ENCODE peak calls at places on chromosome 13, in four cellular contexts. M is IMR-90, R is H9, F is neuronal stem cell. T is an unnamed sample.
A peak's percentile ranks its signal among the peaks of the same experiment; 100 is the strongest.

GRCh38 chr13:28753208-28753892 is 34.6 kb upstream of the SLC46A3 start:
- DNase-seq in M (peak; percentile 91), R (peak; percentile 79), F (no peak), T (peak; percentile 92)

GRCh38 chr13:35838356-35838755 is 292.8 kb downstream of the DCLK1 start:
- DNase-seq in M (peak; percentile 85), R (no peak), F (no peak), T (peak; percentile 6)

GRCh38 chr13:98083507-98083906 is 59.4 kb upstream of the FARP1 start:
- DNase-seq in M (peak; percentile 98), R (no peak), F (no peak), T (peak; percentile 86)

GRCh38 chr13:27654059-27654458 is 32.4 kb downstream of the POLR1D start:
- DNase-seq in M (no peak), R (no peak), F (no peak), T (no peak)

GRCh38 chr13:44125943-44126469 is 246.3 kb downstream of the LACC1 start:
- DNase-seq in M (peak; percentile 93), R (no peak), F (no peak), T (no peak)

GRCh38 chr13:95552539-95553270 is at the start of gene CLDN10:
- DNase-seq in M (no peak), R (peak; percentile 92), F (peak; percentile 77), T (no peak)

GRCh38 chr13:73939603-73940002 is 194.6 kb downstream of the KLF12 start:
- DNase-seq in M (no peak), R (no peak), F (no peak), T (no peak)

GRCh38 chr13:113641426-113641825 is 16.6 kb downstream of the ATP4B start:
- DNase-seq in M (no peak), R (no peak), F (no peak), T (no peak)

GRCh38 chr13:97259787-97260641 is 37.9 kb downstream of the MBNL2 start:
- DNase-seq in M (peak; percentile 84), R (no peak), F (no peak), T (peak; percentile 93)

GRCh38 chr13:40605573-40605972 is 60.9 kb downstream of the FOXO1 start:
- DNase-seq in M (no peak), R (no peak), F (no peak), T (no peak)

GRCh38 chr13:39777527-39778061 is 122.1 kb downstream of the COG6 start:
- DNase-seq in M (peak; percentile 90), R (no peak), F (no peak), T (peak; percentile 96)

GRCh38 chr13:46171739-46172138 is 10.2 kb downstream of the LCP1 start:
- DNase-seq in M (no peak), R (no peak), F (no peak), T (no peak)

GRCh38 chr13:35164324-35164932 is 222.4 kb downstream of the NBEA start:
- DNase-seq in M (peak; percentile 27), R (no peak), F (peak; percentile 20), T (peak; percentile 48)

GRCh38 chr13:113050856-113051431 is 54.6 kb upstream of the F7 start:
- DNase-seq in M (no peak), R (no peak), F (no peak), T (no peak)

GRCh38 chr13:104024416-104025170 is 958.4 kb upstream of the SLC10A2 start:
- DNase-seq in M (peak; percentile 40), R (no peak), F (no peak), T (peak; percentile 87)

GRCh38 chr13:44219808-44220544 is 153.6 kb upstream of the SERP2 start:
- DNase-seq in M (peak; percentile 93), R (no peak), F (no peak), T (peak; percentile 29)

GRCh38 chr13:75513271-75513670 is 24.4 kb downstream of the COMMD6 start:
- DNase-seq in M (no peak), R (no peak), F (no peak), T (no peak)

GRCh38 chr13:113414335-113414734 is 39.0 kb downstream of the ADPRHL1 start:
- DNase-seq in M (no peak), R (no peak), F (no peak), T (no peak)

GRCh38 chr13:58933475-58933874 is 1230.3 kb downstream of the DIAPH3 start:
- DNase-seq in M (no peak), R (no peak), F (no peak), T (no peak)

GRCh38 chr13:25973085-25973484 is 78.7 kb downstream of the SHISA2 start:
- DNase-seq in M (no peak), R (no peak), F (no peak), T (no peak)

GRCh38 chr13:41694902-41695301 is 237.6 kb downstream of the RGCC start:
- DNase-seq in M (peak; percentile 95), R (no peak), F (no peak), T (peak; percentile 96)

GRCh38 chr13:23966691-23967615 is 69.7 kb upstream of the C1QTNF9B start:
- DNase-seq in M (peak; percentile 15), R (no peak), F (no peak), T (peak; percentile 58)

GRCh38 chr13:97330448-97330847 is 103.5 kb upstream of the RAP2A start:
- DNase-seq in M (no peak), R (no peak), F (no peak), T (no peak)

GRCh38 chr13:99178636-99179035 is 22.0 kb upstream of the UBAC2 start:
- DNase-seq in M (no peak), R (no peak), F (no peak), T (peak; percentile 18)

GRCh38 chr13:90928109-90928508 is 419.4 kb upstream of the MIR17HG start:
- DNase-seq in M (no peak), R (no peak), F (no peak), T (no peak)

DNA sequence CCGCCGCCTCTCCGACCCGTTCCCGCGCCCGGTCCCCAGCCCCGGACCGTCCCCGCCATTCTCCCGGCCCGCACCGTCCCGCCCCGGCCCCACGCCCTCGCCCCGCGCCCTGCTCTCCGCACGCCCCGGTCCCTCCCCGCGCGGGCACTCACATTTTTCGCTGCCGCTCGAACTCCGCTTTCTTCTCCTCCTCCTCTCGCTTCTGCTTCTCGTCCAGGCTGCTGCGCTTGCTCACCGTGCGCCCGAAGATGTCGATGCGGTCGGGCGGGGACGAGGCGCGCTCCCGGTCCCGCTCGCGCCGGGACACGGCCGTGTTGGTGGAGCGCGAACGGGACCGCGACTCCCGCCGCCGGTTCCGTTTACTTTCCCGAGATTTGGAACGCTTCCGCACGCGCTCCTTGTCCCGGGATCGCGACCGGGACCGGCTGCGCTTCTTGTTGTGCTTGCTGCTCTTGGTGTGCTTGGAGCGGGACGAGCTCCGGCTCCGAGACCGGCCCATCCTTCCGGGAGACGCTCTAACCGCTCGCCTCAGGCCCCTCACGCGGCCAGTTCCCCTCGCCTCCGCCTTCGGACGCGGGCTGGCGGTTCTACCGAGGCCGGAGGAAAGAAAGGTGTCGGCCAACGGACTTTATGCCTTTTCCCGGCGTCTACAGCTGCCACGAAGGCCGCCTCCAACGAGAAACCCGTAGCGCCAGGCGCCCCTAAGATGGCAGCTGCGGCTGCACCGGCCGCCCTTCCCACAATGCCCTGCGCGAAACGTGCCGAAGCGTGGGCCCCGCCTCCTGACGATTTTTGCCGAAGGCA is at the start of gene ARGLU1:
- DNase-seq in M (peak; percentile 90), R (peak; percentile 92), F (peak; percentile 93), T (peak; percentile 92)
- H3K14ac ChIP-seq in M (peak within 1 kb of the TSS; percentile 94), R (peak within 1 kb of the TSS; percentile 97), F (peak within 1 kb of the TSS; percentile 92), T (peak within 1 kb of the TSS; percentile 99)

GRCh38 chr13:30487075-30487470 is 21.3 kb upstream of the HMGB1 start:
- DNase-seq in M (no peak), R (no peak), F (no peak), T (no peak)
- H3K14ac ChIP-seq in M (no peak overlapping the region), R (no peak overlapping the region), F (no peak overlapping the region), T (no peak overlapping the region)

DNA sequence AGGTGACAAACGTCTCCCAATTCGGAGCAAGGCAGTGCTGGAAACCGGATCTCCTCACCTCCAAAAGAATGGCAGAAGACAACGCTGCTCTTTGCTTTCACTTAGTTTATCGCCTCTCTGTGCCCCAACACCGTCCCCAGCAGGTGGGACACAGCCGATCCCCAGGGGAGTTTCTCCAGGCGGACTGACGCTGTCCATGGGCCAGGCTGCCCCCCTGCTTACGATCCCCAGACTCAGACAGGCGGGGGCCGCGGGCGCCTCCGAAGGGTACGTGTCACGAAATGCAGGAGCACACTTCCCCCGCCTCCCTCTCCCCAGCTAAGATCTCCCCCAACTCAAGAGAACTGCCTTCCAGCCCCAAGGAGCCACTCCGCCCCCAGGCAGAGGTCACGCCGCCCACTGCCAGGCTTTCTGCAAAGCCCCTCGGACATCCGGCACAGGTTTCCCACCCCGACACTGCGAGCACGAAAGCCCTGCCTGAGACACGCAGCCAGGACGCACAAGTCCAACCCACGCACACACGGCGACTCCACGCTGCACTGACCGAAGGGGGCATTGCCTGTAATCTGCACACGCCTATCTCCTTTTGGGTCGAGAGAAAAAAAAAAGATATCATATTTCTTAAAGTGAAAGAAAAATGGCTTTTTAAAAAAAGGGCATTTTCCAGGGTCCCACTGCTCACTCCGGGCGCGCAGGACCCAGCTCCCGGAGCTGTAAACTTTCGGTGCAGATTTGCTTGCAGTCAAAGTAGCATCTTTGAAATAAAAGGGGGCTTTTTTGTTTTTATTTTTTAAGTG is 1.9 kb downstream of the SPRY2 start:
- DNase-seq in M (peak; percentile 88), R (peak; percentile 68), F (peak; percentile 82), T (peak; percentile 87)
- H3K14ac ChIP-seq in M (peak overlapping the region; percentile 92), R (no peak overlapping the region), F (peak overlapping the region; percentile 56), T (peak overlapping the region; percentile 85)

DNA sequence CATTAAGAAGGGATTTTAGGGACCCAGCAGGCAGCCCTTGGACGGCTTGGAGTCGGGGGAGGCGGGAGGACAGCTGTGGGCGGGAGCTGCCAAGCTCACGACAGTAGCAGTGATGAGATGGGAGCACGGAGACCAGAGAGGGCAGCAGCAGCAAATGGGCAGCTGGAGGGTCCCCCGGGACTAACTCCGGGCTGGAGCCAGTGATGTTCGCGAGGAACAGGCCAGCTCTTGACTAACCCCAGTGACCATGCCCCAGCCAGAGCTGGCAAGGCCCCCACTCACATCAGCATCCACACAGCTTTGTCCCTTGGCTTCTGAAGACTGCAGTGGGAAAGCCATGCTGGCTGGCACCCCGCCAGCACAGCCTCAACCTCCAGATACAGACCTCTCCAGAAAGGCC is 81.9 kb downstream of the RAB20 start:
- DNase-seq in M (no peak), R (no peak), F (no peak), T (no peak)
- H3K14ac ChIP-seq in M (no peak overlapping the region), R (no peak overlapping the region), F (no peak overlapping the region), T (no peak overlapping the region)

DNA sequence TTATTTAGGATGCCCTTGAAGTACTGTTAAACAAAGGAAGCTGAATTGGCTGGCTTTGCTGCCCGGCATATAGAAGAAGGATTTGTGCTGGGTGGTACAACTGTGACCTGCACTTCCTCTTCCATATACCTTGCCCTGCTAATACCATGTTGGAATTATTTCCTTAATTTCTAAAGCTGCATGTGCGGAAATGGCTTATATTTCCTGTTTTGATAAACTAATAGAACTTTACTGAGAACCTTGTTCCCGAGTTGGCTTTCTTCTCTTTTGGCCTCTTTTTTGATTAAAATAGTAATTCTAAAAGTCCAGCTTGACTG is 41.2 kb downstream of the COL4A2 start:
- DNase-seq in M (no peak), R (no peak), F (no peak), T (no peak)
- H3K14ac ChIP-seq in M (peak overlapping the region; percentile 14), R (no peak overlapping the region), F (no peak overlapping the region), T (no peak overlapping the region)

DNA sequence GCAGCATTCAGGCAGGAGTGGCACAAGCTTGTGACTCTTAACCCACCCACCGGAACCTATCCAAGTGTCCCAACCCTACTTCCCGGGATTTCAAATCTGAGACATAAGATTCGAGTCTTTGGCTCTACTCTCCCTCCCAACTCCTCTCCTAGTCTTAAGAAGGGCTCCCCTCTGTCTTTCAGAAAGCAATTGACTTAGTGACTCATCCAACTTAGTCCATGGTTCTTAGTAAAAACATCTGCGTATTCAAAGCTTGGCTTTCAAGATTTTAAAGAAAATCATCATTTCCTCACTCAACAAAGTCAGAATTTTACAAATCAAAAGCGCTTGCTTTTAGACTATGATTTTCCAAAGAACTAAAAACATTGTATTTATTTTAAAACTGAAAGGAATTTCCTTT is 79.7 kb upstream of the FREM2 start:
- DNase-seq in M (no peak), R (no peak), F (no peak), T (no peak)
- H3K14ac ChIP-seq in M (no peak overlapping the region), R (no peak overlapping the region), F (no peak overlapping the region), T (no peak overlapping the region)

T was measured in mesenchymal stem cell.